ENCODE peak calls at places on chromosomes 12 and 14, in seven cellular contexts. E is breast epithelium; S is Peyer's patch; K is esophagus squamous epithelium; Z is CD4-positive, alpha-beta T cell; Y is IMR-90; H is HL-60. A is an unnamed sample.

GRCh38 chr12:2501464-2502181 is 293.1 kb upstream of the FKBP4 start:
- DNase-seq in E (no peak), S (no peak), K (no peak), Z (no peak), Y (no peak), H (peak), A (peak)

GRCh38 chr14:64440494-64440893 is 24.8 kb upstream of the AKAP5 start:
- DNase-seq in E (no peak), S (no peak), K (no peak), Z (no peak), Y (peak), H (no peak), A (no peak)

GRCh38 chr12:52692253-52692652 is 11.1 kb downstream of the KRT77 start:
- DNase-seq in E (no peak), S (no peak), K (no peak), Z (no peak), Y (no peak), H (no peak), A (no peak)

GRCh38 chr12:82486524-82487235 is 128.4 kb downstream of the METTL25 start:
- DNase-seq in E (no peak), S (no peak), K (no peak), Z (no peak), Y (peak), H (no peak), A (no peak)

GRCh38 chr14:59248170-59248569 is 59.7 kb downstream of the DAAM1 start:
- DNase-seq in E (no peak), S (no peak), K (no peak), Z (no peak), Y (no peak), H (no peak), A (no peak)

GRCh38 chr12:75550401-75550851 is 39.0 kb upstream of the KRR1 start:
- DNase-seq in E (no peak), S (no peak), K (no peak), Z (no peak), Y (peak), H (no peak), A (no peak)

GRCh38 chr12:40099423-40099853 is 6.4 kb downstream of the SLC2A13 start:
- DNase-seq in E (no peak), S (peak), K (no peak), Z (no peak), Y (no peak), H (no peak), A (no peak)

GRCh38 chr12:105922670-105923102 is 216.1 kb downstream of the NUAK1 start:
- DNase-seq in E (no peak), S (no peak), K (no peak), Z (no peak), Y (peak), H (no peak), A (no peak)

GRCh38 chr14:37253905-37254304 is 56.2 kb downstream of the MIPOL1 start:
- DNase-seq in E (no peak), S (no peak), K (no peak), Z (no peak), Y (peak), H (no peak), A (no peak)

GRCh38 chr14:72236629-72237028 is 304.4 kb downstream of the RGS6 start:
- DNase-seq in E (no peak), S (no peak), K (no peak), Z (no peak), Y (no peak), H (no peak), A (no peak)

GRCh38 chr12:52351196-52352059 is 15.9 kb downstream of the KRT85 start:
- DNase-seq in E (peak), S (peak), K (no peak), Z (peak), Y (no peak), H (no peak), A (no peak)

GRCh38 chr14:94355191-94355794 is 32.2 kb upstream of the SERPINA6 start:
- DNase-seq in E (no peak), S (peak), K (no peak), Z (no peak), Y (peak), H (peak), A (no peak)

GRCh38 chr12:2963760-2964292 is 4.6 kb downstream of the TEAD4 start:
- DNase-seq in E (no peak), S (no peak), K (no peak), Z (no peak), Y (peak), H (no peak), A (no peak)

GRCh38 chr12:7155471-7156034 is 25.4 kb downstream of the CLSTN3 start:
- DNase-seq in E (peak), S (no peak), K (no peak), Z (no peak), Y (no peak), H (no peak), A (no peak)

DNA sequence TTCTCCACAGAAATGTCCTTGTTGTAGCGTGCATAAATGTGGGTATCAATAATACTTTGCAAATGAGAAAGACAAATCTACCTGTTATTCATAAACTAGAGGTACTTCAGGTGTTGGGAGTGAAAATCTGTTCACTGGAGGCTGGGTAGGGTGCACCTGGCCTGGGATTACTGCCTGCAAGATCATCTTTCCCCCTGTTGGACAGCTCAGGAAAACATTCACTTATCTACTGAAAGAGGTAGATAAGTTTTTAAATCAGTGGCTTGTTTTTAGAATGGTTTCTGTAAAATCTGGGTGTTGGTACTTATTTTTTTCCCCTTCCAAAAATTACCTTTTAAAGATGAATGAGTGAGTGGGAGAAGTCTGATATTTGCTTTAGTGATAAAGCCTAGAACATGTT is 95.6 kb downstream of the DIP2B start:
- DNase-seq in E (no peak), S (no peak), K (no peak), Z (no peak), Y (no peak), H (no peak), A (no peak)
- H3K27ac ChIP-seq in E (no peak), S (no peak), K (no peak), Z (no peak), Y (no peak), H (no peak), A (no peak)

GRCh38 chr12:123106640-123107359 is 44.1 kb downstream of the PITPNM2 start:
- DNase-seq in E (no peak), S (peak), K (no peak), Z (peak), Y (no peak), H (peak), A (no peak)
- H3K27ac ChIP-seq in E (peak), S (peak), K (peak), Z (peak), Y (no peak), H (peak), A (peak)

GRCh38 chr14:23567186-23568020 is at the start of gene AP1G2:
- DNase-seq in E (peak), S (peak), K (peak), Z (peak), Y (peak), H (peak), A (peak)

GRCh38 chr14:23568021-23568599 is 519 bp upstream of the AP1G2 start:
- DNase-seq in E (peak), S (peak), K (no peak), Z (no peak), Y (no peak), H (no peak), A (peak)

GRCh38 chr14:23569443-23570151 is 2.0 kb upstream of the AP1G2 start:
- DNase-seq in E (peak), S (peak), K (no peak), Z (no peak), Y (no peak), H (no peak), A (no peak)

GRCh38 chr14:23566782-23567185 is 807 bp downstream of the AP1G2 start:
- DNase-seq in E (peak), S (no peak), K (no peak), Z (no peak), Y (no peak), H (no peak), A (no peak)

GRCh38 chr14:23568600-23569310 is 1.2 kb upstream of the AP1G2 start:
- DNase-seq in E (peak), S (peak), K (no peak), Z (no peak), Y (no peak), H (peak), A (no peak)
- H3K27ac ChIP-seq in E (peak), S (no peak), K (peak), Z (no peak), Y (no peak), H (peak), A (peak)

DNA sequence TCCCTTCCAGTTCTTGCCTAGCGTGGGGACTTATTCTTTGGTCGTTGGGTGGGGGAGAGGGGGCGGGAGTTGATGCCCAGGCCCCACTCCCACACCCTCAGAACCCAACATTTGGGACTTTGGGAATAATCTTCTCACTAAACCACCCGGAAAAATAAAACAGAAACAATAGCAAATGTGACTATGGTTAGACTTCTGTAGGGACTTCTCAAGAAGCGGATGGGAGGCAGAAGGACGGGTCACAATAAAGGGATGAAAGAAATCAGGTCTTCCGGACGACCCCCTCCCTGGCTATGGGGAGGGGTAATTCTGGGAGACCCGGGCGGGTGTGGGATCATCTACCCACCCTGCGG is 28.5 kb upstream of the SMUG1 start:
- DNase-seq in E (no peak), S (no peak), K (no peak), Z (no peak), Y (no peak), H (no peak), A (no peak)
- H3K27ac ChIP-seq in E (no peak), S (no peak), K (no peak), Z (no peak), Y (no peak), H (no peak), A (peak)

GRCh38 chr12:109053382-109054123 is 1.2 kb downstream of the USP30 start:
- DNase-seq in E (no peak), S (no peak), K (no peak), Z (peak), Y (no peak), H (no peak), A (no peak)
- H3K27ac ChIP-seq in E (peak), S (peak), K (peak), Z (peak), Y (no peak), H (peak), A (no peak)

GRCh38 chr14:49860988-49861387 is 8.4 kb upstream of the NEMF start:
- DNase-seq in E (no peak), S (no peak), K (no peak), Z (no peak), Y (no peak), H (no peak), A (no peak)
- H3K27ac ChIP-seq in E (peak), S (peak), K (peak), Z (peak), Y (peak), H (peak), A (peak)

A was measured in caudate nucleus.